ENCODE peak calls at places on chromosomes 11 and 22, in seven cellular contexts. H is H9, Q is mesendoderm, R is IMR-90, Y is mesenchymal stem cell, L is neuronal stem cell, E is trophoblast cell. S is an unnamed sample.
A peak's percentile ranks its signal among the peaks of the same experiment; 100 is the strongest.

GRCh38 chr11:35038211-35038930 is 100.6 kb upstream of the CD44 start:
- DNase-seq in E (peak; percentile 81), H (no peak), Y (no peak), R (no peak), L (no peak), Q (no peak), S (no peak)

GRCh38 chr22:35023692-35024363 is 42.1 kb upstream of the ISX start:
- DNase-seq in R (no peak), Y (peak; percentile 6), L (peak; percentile 72), Q (peak; percentile 85), E (peak; percentile 68), H (peak; percentile 86), S (peak; percentile 63)

GRCh38 chr11:2794947-2795346 is 90.6 kb downstream of the CDKN1C start:
- DNase-seq in Q (no peak), Y (no peak), L (no peak), R (no peak), E (no peak), H (no peak), S (no peak)

GRCh38 chr11:76614471-76615183 is 55.9 kb downstream of the LRRC32 start:
- DNase-seq in H (no peak), E (no peak), L (no peak), Y (no peak), Q (peak; percentile 33), R (no peak), S (no peak)

GRCh38 chr11:20275987-20276660 is 87.4 kb upstream of the HTATIP2 start:
- DNase-seq in Y (no peak), Q (no peak), E (no peak), L (no peak), R (no peak), H (no peak), S (no peak)

GRCh38 chr11:35947437-35947836 is 3.6 kb downstream of the LDLRAD3 start:
- DNase-seq in Q (no peak), R (no peak), Y (no peak), H (no peak), L (no peak), E (no peak), S (no peak)

GRCh38 chr22:21624120-21624879 is 5.5 kb downstream of the YDJC start:
- DNase-seq in R (peak; percentile 23), L (no peak), E (no peak), Q (peak; percentile 60), H (peak; percentile 72), Y (no peak), S (no peak)

GRCh38 chr11:112655386-112655785 is 305.8 kb upstream of the NCAM1 start:
- DNase-seq in E (no peak), L (no peak), H (no peak), R (peak; percentile 2), Y (peak; percentile 18), Q (peak; percentile 3), S (no peak)

GRCh38 chr11:133832096-133833081 is 12.9 kb downstream of the SPATA19 start:
- DNase-seq in R (no peak), E (peak; percentile 72), Q (no peak), H (no peak), Y (no peak), L (no peak), S (no peak)

GRCh38 chr11:777288-778255 is at the start of gene GATD1:
- DNase-seq in H (peak; percentile 91), R (peak; percentile 75), L (peak; percentile 93), Q (peak; percentile 92), E (peak; percentile 96), Y (peak; percentile 83), S (peak; percentile 98)

GRCh38 chr22:21446128-21446826 is 20.9 kb upstream of the TMEM191C start:
- DNase-seq in H (peak; percentile 24), Y (no peak), Q (no peak), E (no peak), R (no peak), L (no peak), S (no peak)

GRCh38 chr11:81496566-81496965 is 1237.1 kb downstream of the FAM181B start:
- DNase-seq in E (no peak), H (no peak), Q (no peak), L (no peak), Y (no peak), R (no peak), S (no peak)

GRCh38 chr11:13480198-13480597 is 15.6 kb downstream of the PTH start:
- DNase-seq in H (no peak), Y (no peak), R (no peak), E (no peak), L (no peak), Q (no peak), S (no peak)

GRCh38 chr22:41683616-41684015 is 5.1 kb downstream of the SNU13 start:
- DNase-seq in R (no peak), Y (no peak), L (no peak), Q (peak; percentile 19), H (no peak), E (peak; percentile 92), S (no peak)

GRCh38 chr22:50417544-50417943 is 57.3 kb downstream of the SBF1 start:
- DNase-seq in E (no peak), H (no peak), Y (no peak), L (no peak), R (peak; percentile 15), Q (no peak), S (no peak)

GRCh38 chr22:27772370-27773235 is 29.0 kb downstream of the MN1 start:
- DNase-seq in R (no peak), Q (no peak), E (no peak), Y (no peak), L (no peak), H (no peak), S (no peak)

GRCh38 chr11:47270331-47271271 is 668 bp downstream of the MADD start:
- DNase-seq in R (peak; percentile 72), L (no peak), Y (peak; percentile 60), Q (peak; percentile 62), H (no peak), E (peak; percentile 47), S (no peak)

GRCh38 chr11:134981824-134982223 is 569.8 kb upstream of the B3GAT1 start:
- DNase-seq in R (no peak), E (no peak), L (no peak), Q (no peak), H (no peak), Y (no peak), S (no peak)

GRCh38 chr22:33357894-33358440 is 299.8 kb upstream of the SYN3 start:
- DNase-seq in Q (no peak), E (no peak), H (no peak), R (no peak), Y (no peak), L (no peak), S (no peak)

GRCh38 chr11:106708348-106708747 is 309.9 kb downstream of the GUCY1A2 start:
- DNase-seq in Y (peak; percentile 18), H (no peak), Q (peak; percentile 16), R (no peak), E (no peak), L (no peak), S (no peak)

DNA sequence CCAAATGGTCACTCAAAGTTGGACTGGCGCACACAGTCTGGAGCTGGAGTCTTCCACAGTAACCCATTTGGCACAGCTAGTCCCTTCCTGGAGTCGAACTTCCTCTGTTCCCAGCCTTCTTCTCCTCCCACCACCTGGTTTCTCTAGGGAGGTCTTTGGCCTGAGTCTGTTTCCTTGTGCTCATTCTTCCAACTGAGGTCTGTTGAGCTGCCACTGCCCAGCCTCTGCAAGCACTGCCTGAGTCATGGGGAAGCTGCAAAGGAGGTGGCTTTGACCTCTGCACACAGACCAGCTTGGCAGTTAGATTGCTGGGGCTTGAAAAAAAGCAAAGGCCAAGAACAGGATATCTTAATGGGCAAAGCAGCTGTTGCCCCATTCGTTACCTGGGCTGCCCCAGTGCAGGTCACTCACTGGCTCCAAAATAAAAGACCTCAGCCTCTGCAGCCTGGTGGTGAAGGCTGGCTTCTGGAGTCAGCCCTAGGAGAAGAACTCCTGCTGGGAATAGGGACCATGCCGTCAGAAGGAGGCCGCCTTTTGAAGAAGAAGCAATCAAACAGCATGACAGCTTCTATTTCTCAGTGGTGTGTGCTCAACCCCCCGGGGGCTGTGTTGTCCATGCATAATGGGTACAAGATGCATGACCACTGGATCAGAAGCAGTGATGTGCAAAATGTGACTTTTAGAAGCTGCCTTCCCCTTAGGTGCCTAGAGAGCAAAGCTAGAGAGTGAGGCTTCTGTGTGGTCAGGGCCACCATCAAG is 3.0 kb downstream of the ADAMTS15 start:
- DNase-seq in Y (peak; percentile 33), H (no peak), L (no peak), R (peak; percentile 74), E (no peak), Q (no peak), S (no peak)
- H3K4ac ChIP-seq in Y (no peak overlapping the region), H (no peak overlapping the region), L (no peak overlapping the region), R (peak overlapping the region; percentile 37), E (no peak overlapping the region), Q (no peak overlapping the region), S (no peak overlapping the region)

GRCh38 chr11:60836866-60837510 is 4.9 kb upstream of the CCDC86 start:
- DNase-seq in E (no peak), Y (no peak), Q (peak; percentile 43), H (no peak), L (no peak), R (no peak), S (no peak)
- H3K4ac ChIP-seq in E (no peak overlapping the region), Y (no peak overlapping the region), Q (no peak overlapping the region), H (no peak overlapping the region), L (no peak overlapping the region), R (no peak overlapping the region), S (no peak overlapping the region)

DNA sequence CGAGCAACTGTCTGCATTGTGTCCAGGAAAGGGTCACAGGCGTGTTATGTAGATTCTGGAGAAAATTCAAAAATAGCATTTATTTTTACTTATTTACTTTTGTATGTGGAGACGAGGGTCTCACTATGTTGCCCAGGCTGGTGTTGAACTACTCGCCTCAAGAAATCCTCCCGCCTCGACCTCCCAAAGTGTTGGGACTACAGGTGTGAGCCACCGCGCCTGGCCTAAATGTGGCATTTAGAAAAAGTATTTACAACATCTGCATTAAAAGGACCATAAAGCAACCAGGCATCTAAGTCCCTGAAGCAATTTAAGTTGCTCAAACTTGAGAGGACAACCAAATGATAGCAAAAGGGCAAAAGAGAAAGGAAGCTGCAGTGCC is 637 bp downstream of the TRIM66 start:
- DNase-seq in E (no peak), Q (no peak), L (no peak), H (no peak), R (no peak), Y (no peak), S (no peak)
- H3K4ac ChIP-seq in E (peak overlapping the region; percentile 81), Q (peak overlapping the region; percentile 97), L (no peak overlapping the region), H (peak overlapping the region; percentile 26), R (peak overlapping the region; percentile 99), Y (peak overlapping the region; percentile 93), S (no peak overlapping the region)

GRCh38 chr22:48950151-48950915 is 877.3 kb downstream of the BRD1 start:
- DNase-seq in L (no peak), R (no peak), Y (no peak), H (peak; percentile 25), E (no peak), Q (no peak), S (peak; percentile 39)
- H3K4ac ChIP-seq in L (no peak overlapping the region), R (no peak overlapping the region), Y (no peak overlapping the region), H (no peak overlapping the region), E (no peak overlapping the region), Q (no peak overlapping the region), S (no peak overlapping the region)

S was measured in H1.